ENCODE peak calls at places on chromosomes 7 and 10, in six cellular contexts. E is tibial nerve, U is heart left ventricle, W is SK-N-SH, D is upper lobe of right lung, N is PC-3. H is an unnamed sample.

GRCh38 chr10:78782441-78782840 is 286.3 kb upstream of the ZMIZ1 start:
- DNase-seq in W (no peak), E (no peak), D (peak; percentile 37), U (no peak), N (no peak), H (no peak)

GRCh38 chr10:23754179-23754578 is 315.3 kb downstream of the OTUD1 start:
- DNase-seq in N (peak; percentile 2), D (no peak), E (no peak), U (no peak), W (no peak), H (no peak)

GRCh38 chr7:90345548-90346319 is 782 bp upstream of the GTPBP10 start:
- DNase-seq in U (no peak), E (peak; percentile 5), W (peak; percentile 39), N (peak; percentile 37), D (no peak), H (no peak)

GRCh38 chr10:84539244-84539643 is 210.9 kb downstream of the CCSER2 start:
- DNase-seq in U (no peak), E (no peak), N (no peak), D (no peak), W (no peak), H (no peak)

GRCh38 chr7:25862993-25863726 is 288.8 kb upstream of the NFE2L3 start:
- DNase-seq in D (no peak), E (no peak), N (no peak), W (no peak), U (no peak), H (no peak)

GRCh38 chr10:12750526-12751201 is 250.8 kb downstream of the CCDC3 start:
- DNase-seq in E (no peak), N (no peak), D (no peak), U (no peak), W (no peak), H (no peak)

GRCh38 chr10:124290095-124290795 is 128.5 kb downstream of the OAT start:
- DNase-seq in N (no peak), D (peak; percentile 56), U (no peak), E (peak; percentile 7), W (no peak), H (no peak)

GRCh38 chr10:92678196-92678595 is 11.6 kb upstream of the HHEX start:
- DNase-seq in W (no peak), N (no peak), D (no peak), E (no peak), U (no peak), H (no peak)

GRCh38 chr7:20440472-20441105 is 109.9 kb downstream of the ITGB8 start:
- DNase-seq in D (no peak), E (no peak), U (no peak), W (no peak), N (peak; percentile 65), H (no peak)

GRCh38 chr7:133303931-133304330 is 51.1 kb downstream of the EXOC4 start:
- DNase-seq in N (no peak), E (no peak), U (no peak), D (no peak), W (no peak), H (no peak)

GRCh38 chr7:55160539-55160938 is 141.7 kb downstream of the EGFR start:
- DNase-seq in U (no peak), W (no peak), D (no peak), N (no peak), E (no peak), H (no peak)

GRCh38 chr10:130380056-130380455 is 243.9 kb downstream of the GLRX3 start:
- DNase-seq in U (no peak), N (no peak), W (no peak), D (no peak), E (no peak), H (no peak)

GRCh38 chr10:3803295-3803883 is 18.4 kb upstream of the KLF6 start:
- DNase-seq in D (no peak), U (no peak), N (peak; percentile 23), E (no peak), W (no peak), H (peak; percentile 12)

GRCh38 chr7:85483205-85483604 is 296.3 kb upstream of the SEMA3D start:
- DNase-seq in E (no peak), D (no peak), U (no peak), N (no peak), W (no peak), H (no peak)

GRCh38 chr10:17387861-17388503 is 66.4 kb downstream of the ST8SIA6 start:
- DNase-seq in N (peak; percentile 81), E (no peak), D (no peak), W (peak; percentile 27), U (no peak), H (no peak)

GRCh38 chr10:69571618-69572158 is 1.5 kb downstream of the NEUROG3 start:
- DNase-seq in W (peak; percentile 35), D (no peak), U (no peak), N (no peak), E (no peak), H (no peak)

GRCh38 chr7:155254018-155254417 is 43.7 kb upstream of the INSIG1 start:
- DNase-seq in E (no peak), N (no peak), D (no peak), U (no peak), W (no peak), H (no peak)

GRCh38 chr10:49000437-49001398 is 61.1 kb upstream of the LRRC18 start:
- DNase-seq in N (no peak), D (no peak), U (no peak), W (no peak), E (no peak), H (no peak)

GRCh38 chr10:49007128-49007527 is 67.5 kb upstream of the LRRC18 start:
- DNase-seq in W (no peak), D (no peak), N (no peak), U (no peak), E (no peak), H (no peak)

GRCh38 chr10:49001861-49002675 is 62.4 kb upstream of the LRRC18 start:
- DNase-seq in E (no peak), N (no peak), U (peak; percentile 62), W (peak; percentile 53), D (no peak), H (peak; percentile 73)

GRCh38 chr10:49005270-49005669 is 65.6 kb upstream of the LRRC18 start:
- DNase-seq in N (no peak), U (no peak), D (no peak), E (no peak), W (no peak), H (no peak)

DNA sequence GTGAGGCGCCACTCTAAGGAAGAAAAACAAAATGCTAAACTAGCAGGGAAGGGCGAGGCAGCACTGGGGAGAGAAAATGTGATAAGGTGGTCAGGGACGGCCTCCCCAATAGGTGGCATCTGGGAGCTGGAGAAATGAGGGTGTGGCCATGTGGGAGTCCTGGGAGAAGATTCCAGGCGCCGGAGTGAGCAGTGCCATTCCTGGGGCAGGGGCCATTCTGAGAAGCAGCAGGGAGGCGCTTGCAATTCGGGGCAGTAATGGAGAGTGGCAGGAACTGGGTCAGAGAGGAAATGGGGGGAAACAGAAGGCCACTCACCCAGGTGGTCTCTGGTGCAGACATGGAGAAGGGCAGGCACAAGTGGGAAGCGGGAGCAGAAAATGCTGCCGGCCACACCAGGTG is 61.8 kb upstream of the LRRC18 start:
- DNase-seq in E (no peak), D (no peak), W (peak; percentile 50), U (no peak), N (peak; percentile 31), H (no peak)
- TF ChIP-seq CTCF in E (no peak), D (no peak), W (no peak), U (peak; percentile 26), N (peak; percentile 47), H (peak; percentile 43)

DNA sequence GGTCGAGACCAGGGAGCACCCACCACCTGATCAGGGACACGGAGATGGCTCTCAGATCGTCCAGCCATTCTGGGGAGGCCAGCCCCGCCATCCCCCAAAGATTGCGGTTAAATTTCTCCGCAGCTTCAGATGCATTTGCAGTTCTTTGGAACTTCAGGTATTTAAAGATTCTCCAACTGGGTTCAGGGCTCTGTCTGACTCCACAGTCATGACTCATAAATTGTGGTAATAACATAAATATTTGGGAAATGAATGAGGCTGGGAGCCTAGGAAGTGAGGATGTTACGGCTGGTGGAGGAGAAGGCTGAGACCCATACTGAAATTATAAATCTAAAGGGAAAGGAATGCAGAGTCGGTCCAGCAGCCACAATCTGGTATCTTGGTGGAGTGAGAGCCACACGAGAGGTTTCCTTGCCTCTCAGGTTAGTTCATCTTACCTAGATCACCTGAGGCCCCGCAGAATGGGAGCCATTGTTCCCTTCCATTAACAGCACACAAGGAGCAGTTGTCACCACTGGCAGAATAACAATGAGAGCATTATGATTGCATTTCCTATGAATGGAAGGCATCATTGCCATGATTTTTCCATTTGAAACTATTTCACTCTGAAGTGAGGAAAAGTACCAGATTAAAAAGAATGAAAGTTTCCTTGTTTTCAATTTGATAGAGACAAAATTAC is 26.7 kb upstream of the DNAJB6 start:
- DNase-seq in D (no peak), E (no peak), N (peak; percentile 97), U (no peak), W (peak; percentile 42), H (no peak)
- H3K27ac ChIP-seq in D (no peak overlapping the region), E (no peak overlapping the region), N (peak overlapping the region; percentile 99), U (no peak overlapping the region), W (peak overlapping the region; percentile 95), H (no peak overlapping the region)

GRCh38 chr10:62816179-62817119 is at the start of gene EGR2:
- DNase-seq in E (peak; percentile 93), U (peak; percentile 94), D (peak; percentile 97), N (peak; percentile 100), W (peak; percentile 92), H (peak; percentile 89)

GRCh38 chr10:62819521-62819920 is 3.4 kb upstream of the EGR2 start:
- DNase-seq in N (peak; percentile 52), W (no peak), U (no peak), E (no peak), D (no peak), H (no peak)

GRCh38 chr10:62817120-62817762 is 1.1 kb upstream of the EGR2 start:
- DNase-seq in W (peak; percentile 69), E (peak; percentile 31), U (peak; percentile 70), D (peak; percentile 86), N (peak; percentile 70), H (peak; percentile 57)

GRCh38 chr10:62817763-62818425 is 1.7 kb upstream of the EGR2 start:
- DNase-seq in D (peak; percentile 92), N (peak; percentile 100), U (peak; percentile 74), W (peak; percentile 94), E (peak; percentile 31), H (peak; percentile 77)

DNA sequence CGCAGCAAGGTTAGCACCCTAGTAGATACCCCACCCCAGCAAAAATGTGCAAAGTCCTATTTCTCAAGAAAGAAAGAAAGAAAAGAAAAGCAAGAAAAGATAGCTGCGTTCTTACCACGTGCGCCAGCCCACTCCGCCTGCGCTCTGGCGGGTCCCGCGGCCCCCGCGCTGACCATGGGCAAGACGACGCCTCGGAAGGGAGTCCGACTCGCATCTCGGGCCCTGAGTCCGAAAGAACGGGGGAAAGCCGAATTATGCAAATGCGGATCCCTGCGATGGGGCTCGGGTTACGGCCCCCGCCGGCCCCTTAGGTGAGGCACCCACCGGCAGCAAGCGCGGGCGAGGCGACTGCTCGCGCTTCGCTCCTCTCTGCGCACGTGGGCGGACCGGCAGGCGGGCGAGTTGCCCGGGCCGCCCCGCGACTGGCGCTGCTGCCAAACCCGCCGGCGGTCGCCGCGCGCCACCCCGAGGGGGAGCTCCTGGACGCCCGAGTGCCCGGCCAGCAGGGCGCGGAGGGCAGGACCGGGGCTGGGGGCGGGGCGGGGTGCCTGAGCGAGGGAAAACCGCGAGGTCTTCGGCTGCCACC is 2.4 kb upstream of the EGR2 start:
- DNase-seq in N (peak; percentile 78), E (no peak), U (peak; percentile 48), W (peak; percentile 74), D (peak; percentile 85), H (peak; percentile 50)
- TF ChIP-seq CTCF in N (peak; percentile 62), E (peak; percentile 40), U (no peak), W (peak; percentile 10), D (no peak), H (peak; percentile 46)

GRCh38 chr7:124754576-124755264 is 10.9 kb downstream of the GPR37 start:
- DNase-seq in N (no peak), D (no peak), U (no peak), W (no peak), E (no peak), H (no peak)
- H3K27ac ChIP-seq in N (no peak overlapping the region), D (no peak overlapping the region), U (no peak overlapping the region), W (no peak overlapping the region), E (no peak overlapping the region), H (no peak overlapping the region)